ENCODE peak calls at places on chromosomes 16 and 17, in ten cellular contexts. One of them, this sample, is unnamed. For H3K27me3, the result is how much of the 10 kb centered on the place peaks cover.

GRCh38 chr17:40841246-40841645 is 18.8 kb upstream of the KRT10 start:
- DNase-seq in CD4-positive, alpha-beta T cell: no peak
- DNase-seq in pancreas: no peak
- DNase-seq in uterus: no peak
- DNase-seq in tibial artery: no peak
- DNase-seq in H7: no peak
- DNase-seq in BE2C: no peak
- DNase-seq in heart left ventricle: no peak
- DNase-seq in effector memory CD4-positive, alpha-beta T cell: no peak
- DNase-seq in body of pancreas: no peak
- DNase-seq in this sample: no peak

GRCh38 chr16:88060524-88061219 is 109.4 kb downstream of the BANP start:
- DNase-seq in H7: peak
- DNase-seq in heart left ventricle: peak
- DNase-seq in BE2C: no peak
- DNase-seq in pancreas: no peak
- DNase-seq in body of pancreas: no peak
- DNase-seq in CD4-positive, alpha-beta T cell: no peak
- DNase-seq in tibial artery: no peak
- DNase-seq in uterus: no peak
- DNase-seq in effector memory CD4-positive, alpha-beta T cell: no peak
- DNase-seq in this sample: no peak

GRCh38 chr17:27559996-27560481 is 70.9 kb upstream of the LGALS9 start:
- DNase-seq in H7: no peak
- DNase-seq in pancreas: no peak
- DNase-seq in tibial artery: peak
- DNase-seq in body of pancreas: peak
- DNase-seq in CD4-positive, alpha-beta T cell: no peak
- DNase-seq in heart left ventricle: peak
- DNase-seq in uterus: peak
- DNase-seq in BE2C: no peak
- DNase-seq in effector memory CD4-positive, alpha-beta T cell: no peak
- DNase-seq in this sample: peak

GRCh38 chr17:64984776-64985521 is 65.7 kb upstream of the LRRC37A3 start:
- DNase-seq in heart left ventricle: no peak
- DNase-seq in tibial artery: no peak
- DNase-seq in effector memory CD4-positive, alpha-beta T cell: peak
- DNase-seq in CD4-positive, alpha-beta T cell: peak
- DNase-seq in H7: no peak
- DNase-seq in uterus: peak
- DNase-seq in BE2C: no peak
- DNase-seq in pancreas: no peak
- DNase-seq in body of pancreas: no peak
- DNase-seq in this sample: no peak

GRCh38 chr17:54172654-54173316 is 350.1 kb downstream of the KIF2B start:
- DNase-seq in tibial artery: no peak
- DNase-seq in BE2C: peak
- DNase-seq in body of pancreas: peak
- DNase-seq in uterus: no peak
- DNase-seq in H7: no peak
- DNase-seq in heart left ventricle: no peak
- DNase-seq in effector memory CD4-positive, alpha-beta T cell: no peak
- DNase-seq in CD4-positive, alpha-beta T cell: no peak
- DNase-seq in pancreas: no peak
- DNase-seq in this sample: no peak

GRCh38 chr17:74943808-74944522 is 8.3 kb downstream of the OTOP3 start:
- DNase-seq in H7: peak
- DNase-seq in heart left ventricle: no peak
- DNase-seq in CD4-positive, alpha-beta T cell: no peak
- DNase-seq in pancreas: no peak
- DNase-seq in tibial artery: no peak
- DNase-seq in body of pancreas: no peak
- DNase-seq in BE2C: no peak
- DNase-seq in effector memory CD4-positive, alpha-beta T cell: no peak
- DNase-seq in uterus: no peak
- DNase-seq in this sample: no peak

GRCh38 chr16:89633064-89633631 is 19.7 kb downstream of the DPEP1 start:
- DNase-seq in pancreas: no peak
- DNase-seq in CD4-positive, alpha-beta T cell: no peak
- DNase-seq in BE2C: peak
- DNase-seq in H7: no peak
- DNase-seq in heart left ventricle: no peak
- DNase-seq in body of pancreas: no peak
- DNase-seq in effector memory CD4-positive, alpha-beta T cell: no peak
- DNase-seq in uterus: no peak
- DNase-seq in tibial artery: no peak
- DNase-seq in this sample: no peak

GRCh38 chr17:40952675-40953074 is 14.1 kb downstream of the KRT39 start:
- DNase-seq in pancreas: no peak
- DNase-seq in heart left ventricle: no peak
- DNase-seq in CD4-positive, alpha-beta T cell: no peak
- DNase-seq in uterus: no peak
- DNase-seq in body of pancreas: peak
- DNase-seq in BE2C: no peak
- DNase-seq in tibial artery: no peak
- DNase-seq in effector memory CD4-positive, alpha-beta T cell: no peak
- DNase-seq in H7: no peak
- DNase-seq in this sample: no peak

GRCh38 chr16:66081967-66082366 is 284.5 kb upstream of the CDH5 start:
- DNase-seq in heart left ventricle: no peak
- DNase-seq in effector memory CD4-positive, alpha-beta T cell: no peak
- DNase-seq in uterus: no peak
- DNase-seq in BE2C: no peak
- DNase-seq in H7: peak
- DNase-seq in pancreas: no peak
- DNase-seq in CD4-positive, alpha-beta T cell: no peak
- DNase-seq in body of pancreas: no peak
- DNase-seq in tibial artery: no peak
- DNase-seq in this sample: no peak

GRCh38 chr17:60170835-60171752 is 21.3 kb downstream of the CA4 start:
- DNase-seq in uterus: no peak
- DNase-seq in BE2C: no peak
- DNase-seq in body of pancreas: no peak
- DNase-seq in H7: no peak
- DNase-seq in heart left ventricle: no peak
- DNase-seq in tibial artery: no peak
- DNase-seq in effector memory CD4-positive, alpha-beta T cell: no peak
- DNase-seq in pancreas: no peak
- DNase-seq in CD4-positive, alpha-beta T cell: no peak
- DNase-seq in this sample: no peak

GRCh38 chr17:67164298-67164697 is 80.7 kb downstream of the HELZ start:
- DNase-seq in BE2C: no peak
- DNase-seq in CD4-positive, alpha-beta T cell: no peak
- DNase-seq in body of pancreas: no peak
- DNase-seq in pancreas: no peak
- DNase-seq in H7: no peak
- DNase-seq in effector memory CD4-positive, alpha-beta T cell: no peak
- DNase-seq in tibial artery: no peak
- DNase-seq in heart left ventricle: no peak
- DNase-seq in uterus: no peak
- DNase-seq in this sample: no peak

GRCh38 chr16:88815901-88816589 is 4.3 kb upstream of the APRT start:
- DNase-seq in BE2C: peak
- DNase-seq in body of pancreas: peak
- DNase-seq in CD4-positive, alpha-beta T cell: no peak
- DNase-seq in H7: peak
- DNase-seq in uterus: no peak
- DNase-seq in effector memory CD4-positive, alpha-beta T cell: peak
- DNase-seq in tibial artery: no peak
- DNase-seq in heart left ventricle: no peak
- DNase-seq in pancreas: peak
- DNase-seq in this sample: no peak

GRCh38 chr16:77399546-77399945 is 35.3 kb downstream of the ADAMTS18 start:
- DNase-seq in heart left ventricle: no peak
- DNase-seq in body of pancreas: no peak
- DNase-seq in uterus: no peak
- DNase-seq in BE2C: no peak
- DNase-seq in H7: no peak
- DNase-seq in CD4-positive, alpha-beta T cell: no peak
- DNase-seq in effector memory CD4-positive, alpha-beta T cell: no peak
- DNase-seq in pancreas: no peak
- DNase-seq in tibial artery: no peak
- DNase-seq in this sample: no peak

GRCh38 chr16:1923299-1924034 is 5.3 kb upstream of the HS3ST6 start:
- DNase-seq in effector memory CD4-positive, alpha-beta T cell: no peak
- DNase-seq in heart left ventricle: no peak
- DNase-seq in pancreas: peak
- DNase-seq in CD4-positive, alpha-beta T cell: no peak
- DNase-seq in tibial artery: no peak
- DNase-seq in BE2C: peak
- DNase-seq in uterus: no peak
- DNase-seq in H7: peak
- DNase-seq in body of pancreas: no peak
- DNase-seq in this sample: no peak

GRCh38 chr17:50905460-50905803 is 39.3 kb upstream of the TOB1 start:
- DNase-seq in heart left ventricle: no peak
- DNase-seq in tibial artery: no peak
- DNase-seq in body of pancreas: peak
- DNase-seq in pancreas: peak
- DNase-seq in H7: no peak
- DNase-seq in BE2C: peak
- DNase-seq in effector memory CD4-positive, alpha-beta T cell: no peak
- DNase-seq in uterus: no peak
- DNase-seq in CD4-positive, alpha-beta T cell: no peak
- DNase-seq in this sample: no peak

DNA sequence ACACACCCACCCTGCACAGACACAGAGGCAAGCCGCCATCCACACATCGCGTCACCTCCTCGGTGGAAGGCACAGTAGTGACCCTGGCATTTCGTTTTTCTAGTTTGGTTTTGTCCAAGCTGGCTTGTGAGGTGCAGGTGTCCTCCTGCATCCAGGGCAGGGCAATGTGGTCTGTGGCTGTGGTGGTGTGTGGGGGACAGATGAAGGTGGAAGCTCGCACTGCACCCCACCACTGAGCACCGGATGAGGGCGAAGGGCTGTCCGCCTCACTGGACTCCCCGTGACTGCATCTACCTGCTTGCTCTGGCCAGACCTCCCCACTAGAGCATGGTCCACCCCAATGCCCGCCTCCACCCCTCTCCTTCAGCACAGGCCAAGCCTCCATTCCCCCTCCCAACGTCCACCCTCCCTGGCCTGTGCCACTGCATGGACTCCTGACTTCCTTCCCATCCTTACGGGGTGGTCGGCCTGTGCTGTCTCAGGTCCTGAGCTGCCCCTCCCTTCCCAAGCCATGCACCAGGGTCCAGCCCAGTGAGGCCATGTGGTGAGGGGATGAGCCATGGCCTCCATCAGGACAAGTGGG is 78.8 kb upstream of the CBX4 start:
- DNase-seq in tibial artery: no peak
- DNase-seq in BE2C: no peak
- DNase-seq in pancreas: peak
- DNase-seq in effector memory CD4-positive, alpha-beta T cell: no peak
- DNase-seq in uterus: no peak
- DNase-seq in heart left ventricle: peak
- DNase-seq in body of pancreas: no peak
- DNase-seq in H7: peak
- DNase-seq in CD4-positive, alpha-beta T cell: no peak
- DNase-seq in this sample: no peak
- H3K27me3 ChIP-seq in tibial artery: half or more
- H3K27me3 ChIP-seq in BE2C: under half
- H3K27me3 ChIP-seq in pancreas: under half
- H3K27me3 ChIP-seq in effector memory CD4-positive, alpha-beta T cell: under half
- H3K27me3 ChIP-seq in uterus: under half
- H3K27me3 ChIP-seq in heart left ventricle: under half
- H3K27me3 ChIP-seq in body of pancreas: under half
- H3K27me3 ChIP-seq in H7: under half
- H3K27me3 ChIP-seq in CD4-positive, alpha-beta T cell: under half
- H3K27me3 ChIP-seq in this sample: half or more

DNA sequence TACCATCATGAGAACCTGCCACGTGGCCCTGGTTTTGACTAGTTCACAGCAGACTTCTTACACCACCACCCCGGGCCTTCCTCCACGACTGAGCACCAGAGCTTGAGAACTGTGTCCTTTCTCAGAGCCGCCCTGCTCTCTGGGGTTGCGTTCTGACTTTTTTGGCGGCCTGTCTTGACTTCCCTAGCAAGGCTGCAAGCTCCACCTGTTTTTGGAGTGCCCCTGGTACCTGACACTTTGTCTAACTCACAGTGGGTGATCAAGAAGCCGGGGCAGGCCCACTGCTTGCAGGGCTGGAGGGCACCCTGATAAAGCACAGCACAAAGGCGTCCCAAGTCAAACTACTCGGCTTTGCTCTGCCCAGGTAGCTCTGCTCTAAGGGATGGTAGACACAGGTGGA is 154.3 kb downstream of the SDK2 start:
- DNase-seq in tibial artery: no peak
- DNase-seq in effector memory CD4-positive, alpha-beta T cell: no peak
- DNase-seq in heart left ventricle: no peak
- DNase-seq in CD4-positive, alpha-beta T cell: no peak
- DNase-seq in body of pancreas: no peak
- DNase-seq in uterus: no peak
- DNase-seq in pancreas: no peak
- DNase-seq in BE2C: no peak
- DNase-seq in H7: no peak
- DNase-seq in this sample: no peak
- H3K27me3 ChIP-seq in tibial artery: under half
- H3K27me3 ChIP-seq in effector memory CD4-positive, alpha-beta T cell: under half
- H3K27me3 ChIP-seq in heart left ventricle: under half
- H3K27me3 ChIP-seq in CD4-positive, alpha-beta T cell: under half
- H3K27me3 ChIP-seq in body of pancreas: under half
- H3K27me3 ChIP-seq in uterus: under half
- H3K27me3 ChIP-seq in pancreas: under half
- H3K27me3 ChIP-seq in BE2C: under half
- H3K27me3 ChIP-seq in H7: under half
- H3K27me3 ChIP-seq in this sample: under half

GRCh38 chr17:77746391-77746790 is 212.1 kb upstream of the TNRC6C start:
- DNase-seq in body of pancreas: no peak
- DNase-seq in effector memory CD4-positive, alpha-beta T cell: no peak
- DNase-seq in H7: no peak
- DNase-seq in tibial artery: no peak
- DNase-seq in BE2C: no peak
- DNase-seq in pancreas: no peak
- DNase-seq in uterus: no peak
- DNase-seq in CD4-positive, alpha-beta T cell: no peak
- DNase-seq in heart left ventricle: no peak
- DNase-seq in this sample: no peak
- H3K27me3 ChIP-seq in body of pancreas: under half
- H3K27me3 ChIP-seq in effector memory CD4-positive, alpha-beta T cell: under half
- H3K27me3 ChIP-seq in H7: under half
- H3K27me3 ChIP-seq in tibial artery: under half
- H3K27me3 ChIP-seq in BE2C: under half
- H3K27me3 ChIP-seq in pancreas: under half
- H3K27me3 ChIP-seq in uterus: under half
- H3K27me3 ChIP-seq in CD4-positive, alpha-beta T cell: under half
- H3K27me3 ChIP-seq in heart left ventricle: under half
- H3K27me3 ChIP-seq in this sample: under half

DNA sequence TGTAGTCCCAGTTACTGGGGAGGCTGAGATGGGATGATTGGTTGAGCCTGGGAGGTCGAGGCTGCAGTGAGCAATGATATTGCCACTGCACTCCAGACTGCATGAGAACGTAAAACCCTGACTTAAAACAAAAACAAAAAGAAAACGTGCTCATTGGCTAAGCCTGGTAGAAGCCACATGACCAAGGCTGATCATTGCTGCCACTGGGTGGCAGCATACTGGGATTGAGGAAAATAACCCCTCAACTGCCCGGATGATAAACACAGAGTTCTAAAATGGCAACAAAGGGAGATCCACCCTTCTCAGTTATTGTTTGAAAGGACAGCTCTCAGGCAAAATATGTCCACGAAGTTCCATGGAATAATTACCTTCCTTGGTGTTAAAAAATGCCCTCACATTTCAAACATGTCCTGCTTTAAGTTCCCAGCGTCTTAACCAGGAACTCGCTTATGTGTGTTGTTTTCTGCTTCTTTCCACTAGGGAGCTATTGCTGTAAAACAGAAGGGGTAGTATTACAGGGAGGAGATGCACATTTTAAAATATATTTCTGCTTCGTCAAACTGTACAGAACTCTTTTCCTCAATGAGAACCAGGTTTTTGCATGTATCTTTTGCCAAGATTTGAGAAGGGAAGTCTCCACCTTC is 675.3 kb downstream of the MAF start:
- DNase-seq in tibial artery: no peak
- DNase-seq in effector memory CD4-positive, alpha-beta T cell: no peak
- DNase-seq in body of pancreas: peak
- DNase-seq in CD4-positive, alpha-beta T cell: no peak
- DNase-seq in BE2C: no peak
- DNase-seq in pancreas: no peak
- DNase-seq in heart left ventricle: peak
- DNase-seq in uterus: no peak
- DNase-seq in H7: peak
- DNase-seq in this sample: peak
- H3K27me3 ChIP-seq in tibial artery: under half
- H3K27me3 ChIP-seq in effector memory CD4-positive, alpha-beta T cell: under half
- H3K27me3 ChIP-seq in body of pancreas: under half
- H3K27me3 ChIP-seq in CD4-positive, alpha-beta T cell: under half
- H3K27me3 ChIP-seq in BE2C: under half
- H3K27me3 ChIP-seq in pancreas: under half
- H3K27me3 ChIP-seq in heart left ventricle: under half
- H3K27me3 ChIP-seq in uterus: under half
- H3K27me3 ChIP-seq in H7: under half
- H3K27me3 ChIP-seq in this sample: under half

This sample was measured in heart right ventricle.